ENCODE peak calls at places on chromosomes 5 and 9, in nine cellular contexts. E is fibroblast of lung; O is uterus; R is mucosa of descending colon; Y is CD8-positive, alpha-beta memory T cell; Z is effector memory CD4-positive, alpha-beta T cell; G is CD4-positive, alpha-beta memory T cell; B is hepatocyte; L is ascending aorta. I is an unnamed sample.

GRCh38 chr5:5270958-5271605 is 131.0 kb downstream of the ADAMTS16 start:
- DNase-seq in Z (no peak), O (peak; percentile 69), L (peak; percentile 74), G (no peak), E (peak; percentile 67), Y (no peak), R (peak; percentile 48), B (peak; percentile 92), I (no peak)

GRCh38 chr5:57175586-57175985 is 1.7 kb downstream of the GPBP1 start:
- DNase-seq in G (peak; percentile 36), L (no peak), Y (no peak), E (no peak), Z (no peak), B (peak; percentile 37), O (no peak), R (no peak), I (peak; percentile 44)

GRCh38 chr5:166699616-166700015 is 1591.8 kb upstream of the WWC1 start:
- DNase-seq in E (peak; percentile 66), O (no peak), Y (no peak), Z (no peak), G (no peak), L (no peak), B (no peak), R (no peak), I (no peak)

GRCh38 chr5:2566280-2566679 is 185.2 kb downstream of the IRX2 start:
- DNase-seq in E (no peak), G (no peak), R (no peak), O (no peak), B (no peak), L (no peak), Z (no peak), Y (no peak), I (no peak)

GRCh38 chr9:76905984-76906861 is at the start of gene PRUNE2:
- DNase-seq in E (peak; percentile 73), G (no peak), B (peak; percentile 92), R (peak; percentile 90), Z (no peak), L (peak; percentile 95), Y (no peak), O (peak; percentile 84), I (peak; percentile 11)

GRCh38 chr9:133707065-133707760 is 30.9 kb downstream of the SARDH start:
- DNase-seq in R (peak; percentile 15), O (peak; percentile 52), L (no peak), B (no peak), Z (no peak), E (peak; percentile 56), G (no peak), Y (no peak), I (no peak)

GRCh38 chr9:136901516-136902258 is 15.4 kb downstream of the TRAF2 start:
- DNase-seq in Y (peak; percentile 47), B (peak; percentile 52), R (peak; percentile 82), G (peak; percentile 76), O (no peak), E (no peak), L (no peak), Z (peak; percentile 66), I (peak; percentile 61)

GRCh38 chr9:95752129-95752731 is 123.3 kb upstream of the ERCC6L2 start:
- DNase-seq in B (no peak), R (no peak), E (no peak), L (no peak), G (no peak), Y (no peak), Z (no peak), O (no peak), I (no peak)

GRCh38 chr5:157473383-157474370 is 13.7 kb downstream of the NIPAL4 start:
- DNase-seq in R (no peak), Z (no peak), E (no peak), G (no peak), O (no peak), L (no peak), Y (no peak), B (no peak), I (no peak)

GRCh38 chr5:77229887-77230286 is 19.4 kb downstream of the PDE8B start:
- DNase-seq in G (no peak), B (no peak), R (no peak), Z (no peak), E (no peak), Y (no peak), O (no peak), L (no peak), I (no peak)

GRCh38 chr5:111530298-111530740 is 18.0 kb upstream of the STARD4 start:
- DNase-seq in E (no peak), Y (peak; percentile 86), R (peak; percentile 51), L (peak; percentile 86), G (peak; percentile 91), B (peak; percentile 76), Z (peak; percentile 88), O (peak; percentile 47), I (peak; percentile 74)

GRCh38 chr9:109030426-109030825 is 17.1 kb upstream of the CTNNAL1 start:
- DNase-seq in O (no peak), Y (no peak), B (no peak), L (no peak), E (no peak), G (no peak), Z (no peak), R (no peak), I (no peak)

GRCh38 chr5:97097348-97098220 is 44.8 kb downstream of the LIX1 start:
- DNase-seq in E (no peak), O (no peak), Z (no peak), B (no peak), Y (no peak), R (no peak), L (no peak), G (no peak), I (no peak)

GRCh38 chr5:168721354-168721753 is 142.2 kb upstream of the PANK3 start:
- DNase-seq in Y (no peak), G (no peak), R (no peak), B (no peak), Z (no peak), E (no peak), L (no peak), O (no peak), I (no peak)

GRCh38 chr5:175363300-175363699 is 80.7 kb downstream of the DRD1 start:
- DNase-seq in E (no peak), R (no peak), Z (no peak), O (no peak), G (no peak), Y (no peak), B (no peak), L (no peak), I (no peak)

GRCh38 chr9:96015876-96016686 is 140.6 kb downstream of the ERCC6L2 start:
- DNase-seq in R (no peak), E (no peak), G (peak; percentile 71), Z (no peak), Y (peak; percentile 51), O (no peak), B (no peak), L (no peak), I (peak; percentile 86)

GRCh38 chr9:136204838-136205706 is at the start of gene LHX3:
- DNase-seq in O (no peak), R (no peak), Y (no peak), B (peak; percentile 76), L (no peak), Z (no peak), G (peak; percentile 26), E (no peak), I (no peak)

GRCh38 chr5:146797683-146798082 is 80.9 kb downstream of the PPP2R2B start:
- DNase-seq in Z (no peak), L (no peak), E (no peak), R (no peak), B (no peak), O (no peak), Y (no peak), G (no peak), I (no peak)

DNA sequence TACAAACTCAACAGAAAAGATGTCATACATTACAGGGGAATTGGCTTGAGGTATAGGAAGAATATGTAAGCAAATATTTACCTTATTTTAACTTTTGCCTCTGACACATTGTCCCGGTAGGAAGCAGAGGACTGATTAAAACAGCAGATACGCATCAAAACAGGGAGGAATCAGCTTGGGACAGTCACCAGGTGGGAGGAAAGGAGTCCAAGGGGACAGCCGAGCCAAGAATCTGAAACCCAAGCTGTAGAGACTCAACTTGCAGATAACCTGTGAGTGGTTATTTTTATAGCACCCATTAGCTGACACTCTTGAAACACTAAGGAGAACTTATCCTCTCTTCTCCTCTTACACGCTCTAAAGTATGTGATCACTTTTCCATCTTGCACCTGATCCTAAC is 22.3 kb downstream of the PDZD2 start:
- DNase-seq in B (no peak), O (no peak), L (no peak), R (no peak), G (no peak), E (no peak), Z (no peak), Y (no peak), I (no peak)
- H3K4me1 ChIP-seq in B (no peaks in the 10 kb centered on the region), O (no peaks in the 10 kb centered on the region), L (peaks cover 4% of the 10 kb centered on the region), R (no peaks in the 10 kb centered on the region), G (no peaks in the 10 kb centered on the region), E (no peaks in the 10 kb centered on the region), Z (no peaks in the 10 kb centered on the region), Y (no peaks in the 10 kb centered on the region), I (no peaks in the 10 kb centered on the region)

DNA sequence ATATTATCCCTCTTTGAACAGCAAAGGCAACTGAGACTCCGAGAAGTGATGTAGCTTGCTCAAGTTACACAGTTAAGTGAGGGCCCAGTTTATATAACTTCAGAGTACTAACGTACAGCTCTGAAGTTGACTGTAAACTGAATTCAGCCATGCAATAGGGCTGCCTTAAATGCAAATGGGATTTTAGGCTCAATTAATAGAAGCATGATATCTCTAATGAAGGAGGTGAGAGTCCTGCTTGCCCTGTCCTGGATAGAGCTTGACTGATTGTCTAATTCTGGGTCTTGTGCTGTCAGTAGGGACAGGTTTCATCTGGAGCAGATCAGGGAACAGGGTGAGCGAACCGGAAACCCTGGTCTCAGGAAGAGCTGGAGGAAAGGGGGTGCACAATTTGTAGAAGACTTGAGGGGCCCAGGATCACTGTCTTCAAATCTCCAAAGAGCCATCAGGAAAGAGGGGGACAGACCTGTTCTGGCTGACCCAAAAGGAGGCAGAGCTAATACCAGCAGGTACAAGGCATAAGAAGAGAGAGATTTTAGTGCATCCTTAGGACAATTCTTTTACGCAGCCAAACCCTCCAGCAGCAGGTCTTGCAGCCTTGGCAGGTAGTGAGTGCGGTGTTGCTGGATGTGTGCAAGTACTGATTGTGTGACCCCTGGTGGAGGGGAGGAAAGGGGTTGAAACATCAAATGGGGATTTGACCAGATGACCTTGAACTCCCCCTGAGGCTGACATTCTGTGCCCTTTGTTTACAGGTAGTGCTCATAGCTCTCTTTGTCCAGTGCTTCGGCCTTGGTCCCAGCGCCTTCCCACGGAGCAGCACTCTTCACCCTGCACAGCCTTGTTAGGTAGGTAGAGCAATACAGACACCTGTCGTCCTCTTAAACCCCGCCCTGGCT is 13.0 kb downstream of the GSN start:
- DNase-seq in L (no peak), Y (no peak), G (no peak), R (no peak), B (no peak), Z (no peak), E (no peak), O (no peak), I (no peak)
- H3K4me1 ChIP-seq in L (peaks cover 84% of the 10 kb centered on the region), Y (no peaks in the 10 kb centered on the region), G (no peaks in the 10 kb centered on the region), R (peaks cover 63% of the 10 kb centered on the region), B (peaks cover 71% of the 10 kb centered on the region), Z (no peaks in the 10 kb centered on the region), E (peaks cover 58% of the 10 kb centered on the region), O (peaks cover 70% of the 10 kb centered on the region), I (no peaks in the 10 kb centered on the region)

GRCh38 chr5:10524376-10525123 is 39.3 kb upstream of the ANKRD33B start:
- DNase-seq in L (no peak), B (no peak), O (no peak), G (no peak), R (no peak), Y (no peak), E (peak; percentile 86), Z (no peak), I (no peak)
- H3K4me1 ChIP-seq in L (no peaks in the 10 kb centered on the region), B (no peaks in the 10 kb centered on the region), O (no peaks in the 10 kb centered on the region), G (no peaks in the 10 kb centered on the region), R (no peaks in the 10 kb centered on the region), Y (no peaks in the 10 kb centered on the region), E (peaks cover 21% of the 10 kb centered on the region), Z (no peaks in the 10 kb centered on the region), I (no peaks in the 10 kb centered on the region)

GRCh38 chr5:142819292-142819691 is 49.1 kb downstream of the ARHGAP26 start:
- DNase-seq in R (peak; percentile 51), O (no peak), L (no peak), B (no peak), E (no peak), Z (no peak), G (no peak), Y (no peak), I (no peak)
- H3K4me1 ChIP-seq in R (peaks cover 55% of the 10 kb centered on the region), O (peaks cover 8% of the 10 kb centered on the region), L (peaks cover 10% of the 10 kb centered on the region), B (peaks cover 37% of the 10 kb centered on the region), E (peaks cover 25% of the 10 kb centered on the region), Z (no peaks in the 10 kb centered on the region), G (no peaks in the 10 kb centered on the region), Y (peaks cover 4% of the 10 kb centered on the region), I (peaks cover 4% of the 10 kb centered on the region)